ENCODE peak calls at places on chromosomes 11 and 22, in nine cellular contexts. Q is cardiac muscle cell, K is neural progenitor cell, O is AG04450, X is neuronal stem cell, N is sigmoid colon, Z is upper lobe of right lung, P is fibroblast of lung, U is breast epithelium. E is an unnamed sample.

GRCh38 chr11:71293961-71294782 is 41.8 kb upstream of the SHANK2 start:
- DNase-seq in Q (no peak), K (no peak), O (no peak), X (no peak), N (peak), Z (peak), P (no peak), U (no peak), E (peak)

GRCh38 chr11:1888811-1889526 is 2.7 kb downstream of the PRR33 start:
- DNase-seq in Q (no peak), K (no peak), O (no peak), X (no peak), N (no peak), Z (peak), P (no peak), U (no peak), E (no peak)

GRCh38 chr11:126334665-126335462 is 20.6 kb upstream of the ST3GAL4 start:
- DNase-seq in Q (no peak), K (no peak), O (no peak), X (no peak), N (no peak), Z (no peak), P (peak), U (no peak), E (no peak)

GRCh38 chr11:17790453-17790852 is 55.9 kb downstream of the KCNC1 start:
- DNase-seq in Q (no peak), K (no peak), O (peak), X (no peak), N (no peak), Z (no peak), P (peak), U (no peak), E (no peak)

GRCh38 chr11:35983965-35984364 is 40.1 kb downstream of the LDLRAD3 start:
- DNase-seq in Q (no peak), K (no peak), O (no peak), X (no peak), N (no peak), Z (no peak), P (no peak), U (no peak), E (no peak)

GRCh38 chr11:105838668-105839403 is 183.2 kb downstream of the MSANTD4 start:
- DNase-seq in Q (no peak), K (no peak), O (peak), X (no peak), N (no peak), Z (no peak), P (peak), U (no peak), E (no peak)

GRCh38 chr11:100930185-100930778 is 199.3 kb downstream of the PGR start:
- DNase-seq in Q (peak), K (peak), O (no peak), X (peak), N (no peak), Z (no peak), P (peak), U (no peak), E (no peak)

GRCh38 chr22:19723165-19723989 is at the start of gene GP1BB:
- DNase-seq in Q (peak), K (peak), O (no peak), X (no peak), N (no peak), Z (no peak), P (peak), U (no peak), E (no peak)

GRCh38 chr11:47052165-47052564 is 115.6 kb downstream of the CSTPP1 start:
- DNase-seq in Q (no peak), K (no peak), O (no peak), X (no peak), N (no peak), Z (no peak), P (no peak), U (no peak), E (no peak)

GRCh38 chr11:75509201-75509600 is 16.5 kb downstream of the GDPD5 start:
- DNase-seq in Q (no peak), K (no peak), O (no peak), X (no peak), N (no peak), Z (no peak), P (no peak), U (no peak), E (no peak)

GRCh38 chr11:102513869-102514268 is 16.7 kb downstream of the MMP7 start:
- DNase-seq in Q (no peak), K (no peak), O (peak), X (no peak), N (peak), Z (no peak), P (peak), U (peak), E (no peak)

GRCh38 chr11:124538019-124538418 is 5.4 kb downstream of the OR8B12 start:
- DNase-seq in Q (no peak), K (no peak), O (peak), X (no peak), N (no peak), Z (no peak), P (peak), U (peak), E (no peak)

GRCh38 chr11:3001496-3001895 is 9.4 kb upstream of the NAP1L4 start:
- DNase-seq in Q (no peak), K (no peak), O (no peak), X (no peak), N (peak), Z (peak), P (peak), U (peak), E (peak)

GRCh38 chr11:77779935-77780334 is 40.6 kb downstream of the RSF1 start:
- DNase-seq in Q (peak), K (peak), O (peak), X (peak), N (no peak), Z (no peak), P (peak), U (no peak), E (no peak)

GRCh38 chr11:118640332-118641154 is 33.1 kb downstream of the PHLDB1 start:
- DNase-seq in Q (no peak), K (no peak), O (no peak), X (no peak), N (no peak), Z (no peak), P (no peak), U (no peak), E (no peak)

GRCh38 chr22:26890870-26891269 is 233.5 kb downstream of the MIAT start:
- DNase-seq in Q (peak), K (peak), O (no peak), X (no peak), N (no peak), Z (no peak), P (no peak), U (no peak), E (peak)

GRCh38 chr11:18684267-18684666 is 14.3 kb upstream of the TMEM86A start:
- DNase-seq in Q (no peak), K (no peak), O (no peak), X (no peak), N (no peak), Z (no peak), P (no peak), U (no peak), E (no peak)

GRCh38 chr11:120928506-120929062 is 95.3 kb upstream of the TBCEL start:
- DNase-seq in Q (peak), K (no peak), O (no peak), X (no peak), N (no peak), Z (no peak), P (no peak), U (no peak), E (no peak)

GRCh38 chr11:46778416-46778815 is 59.4 kb downstream of the F2 start:
- DNase-seq in Q (no peak), K (no peak), O (no peak), X (no peak), N (no peak), Z (no peak), P (no peak), U (no peak), E (no peak)

GRCh38 chr11:70378506-70379134 is 19.7 kb upstream of the CTTN start:
- DNase-seq in Q (no peak), K (no peak), O (no peak), X (no peak), N (peak), Z (peak), P (no peak), U (no peak), E (no peak)

GRCh38 chr11:107179829-107180228 is 161.6 kb upstream of the GUCY1A2 start:
- DNase-seq in Q (no peak), K (no peak), O (no peak), X (no peak), N (no peak), Z (no peak), P (no peak), U (no peak), E (no peak)

GRCh38 chr11:47768090-47768620 is 1.0 kb upstream of the FNBP4 start:
- DNase-seq in Q (peak), K (peak), O (no peak), X (peak), N (peak), Z (peak), P (peak), U (peak), E (peak)

GRCh38 chr22:46779023-46779422 is 16.6 kb downstream of the TBC1D22A start:
- DNase-seq in Q (no peak), K (no peak), O (no peak), X (no peak), N (no peak), Z (no peak), P (no peak), U (no peak), E (no peak)

GRCh38 chr11:129733384-129733783 is 82.3 kb upstream of the TMEM45B start:
- DNase-seq in Q (no peak), K (no peak), O (no peak), X (no peak), N (no peak), Z (no peak), P (no peak), U (no peak), E (no peak)

GRCh38 chr11:77440678-77441077 is 33.2 kb downstream of the PAK1 start:
- DNase-seq in Q (no peak), K (no peak), O (no peak), X (no peak), N (no peak), Z (no peak), P (no peak), U (no peak), E (no peak)

GRCh38 chr11:132686827-132687370 is 845.4 kb downstream of the OPCML start:
- DNase-seq in Q (no peak), K (no peak), O (no peak), X (no peak), N (no peak), Z (no peak), P (no peak), U (no peak), E (no peak)

GRCh38 chr11:132683602-132684001 is 848.7 kb downstream of the OPCML start:
- DNase-seq in Q (no peak), K (no peak), O (no peak), X (no peak), N (no peak), Z (no peak), P (no peak), U (no peak), E (no peak)

GRCh38 chr11:132681971-132682370 is 850.3 kb downstream of the OPCML start:
- DNase-seq in Q (no peak), K (no peak), O (no peak), X (no peak), N (no peak), Z (no peak), P (no peak), U (no peak), E (no peak)

GRCh38 chr11:132685174-132685611 is 847.1 kb downstream of the OPCML start:
- DNase-seq in Q (no peak), K (no peak), O (no peak), X (no peak), N (no peak), Z (no peak), P (peak), U (no peak), E (no peak)
- H3K27ac ChIP-seq in Q (no peak), K (no peak), O (no peak), X (no peak), N (no peak), Z (no peak), P (no peak), U (no peak), E (no peak)

GRCh38 chr22:45503816-45504702 is 1.4 kb downstream of the FBLN1 start:
- DNase-seq in Q (no peak), K (peak), O (no peak), X (peak), N (no peak), Z (no peak), P (peak), U (no peak), E (no peak)

GRCh38 chr22:45503071-45503815 is 560 bp downstream of the FBLN1 start:
- DNase-seq in Q (no peak), K (peak), O (no peak), X (peak), N (no peak), Z (no peak), P (no peak), U (no peak), E (no peak)

GRCh38 chr22:45504703-45505341 is 2.1 kb downstream of the FBLN1 start:
- DNase-seq in Q (peak), K (peak), O (no peak), X (peak), N (no peak), Z (no peak), P (peak), U (no peak), E (no peak)

GRCh38 chr22:45499746-45500145 is 2.9 kb upstream of the FBLN1 start:
- DNase-seq in Q (no peak), K (no peak), O (no peak), X (no peak), N (peak), Z (no peak), P (no peak), U (no peak), E (no peak)

DNA sequence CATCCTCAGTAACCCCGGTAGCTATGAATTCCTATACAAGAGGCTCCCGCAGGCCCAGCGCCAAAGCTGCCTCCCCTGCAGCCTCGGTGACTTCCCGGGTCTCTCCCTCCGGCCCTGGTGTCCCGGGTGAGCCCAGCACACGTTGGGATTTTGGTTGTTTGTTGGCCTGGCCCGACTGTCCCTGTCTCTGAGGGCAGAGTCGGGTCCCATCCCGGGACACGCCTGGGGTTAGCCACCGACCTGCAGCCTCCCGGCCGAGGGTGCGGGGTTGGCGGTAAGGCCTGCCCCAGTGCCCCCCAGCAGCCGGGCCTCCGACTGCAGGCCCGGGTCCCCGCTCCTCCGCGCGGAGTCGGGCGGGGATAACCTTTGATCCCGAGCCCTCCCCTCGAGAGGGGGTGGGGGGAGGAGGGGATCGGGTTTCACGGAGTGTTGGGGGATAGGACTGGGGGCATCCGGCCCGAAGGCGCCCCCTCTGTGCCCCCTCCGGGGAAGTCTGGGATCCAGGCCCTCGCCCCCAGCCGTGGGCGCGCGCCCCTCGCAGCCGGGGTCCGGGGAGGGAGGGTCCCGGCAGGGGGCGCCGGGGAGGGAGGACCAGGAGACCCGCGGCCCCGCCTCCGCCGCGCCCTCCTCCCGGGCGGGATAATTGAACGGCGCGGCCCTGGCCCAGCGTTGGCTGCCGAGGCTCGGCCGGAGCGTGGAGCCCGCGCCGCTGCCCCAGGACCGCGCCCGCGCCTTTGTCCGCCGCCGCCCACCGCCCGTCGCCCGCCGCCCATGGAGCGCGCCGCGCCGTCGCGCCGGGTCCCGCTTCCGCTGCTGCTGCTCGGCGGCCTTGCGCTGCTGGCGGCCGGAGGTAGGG is at the start of gene FBLN1:
- DNase-seq in Q (peak), K (peak), O (no peak), X (peak), N (no peak), Z (no peak), P (peak), U (no peak), E (no peak)
- H3K4me3 ChIP-seq in Q (peak), K (peak), O (peak), X (peak), N (peak), Z (peak), P (peak), U (peak), E (peak)

DNA sequence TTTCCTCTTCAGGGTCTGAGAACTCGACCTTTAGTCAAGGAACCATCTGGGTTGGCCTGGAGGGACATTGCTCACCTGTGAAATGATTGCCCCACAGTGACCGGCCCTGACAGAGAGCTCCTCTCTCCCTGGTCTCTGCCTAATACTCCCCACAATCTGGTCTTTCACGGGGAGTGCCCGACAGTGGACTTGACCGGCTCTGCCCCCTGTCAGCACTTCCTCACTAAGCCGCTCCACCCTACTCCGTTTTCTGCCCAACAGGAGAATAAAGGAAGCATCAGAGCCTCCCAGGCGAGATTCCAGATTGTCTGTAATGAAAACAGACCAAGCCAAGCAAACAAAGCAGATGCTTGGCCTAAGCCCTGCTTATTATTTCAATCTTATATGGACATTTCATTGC is 87.8 kb downstream of the FBXO7 start:
- DNase-seq in Q (no peak), K (no peak), O (no peak), X (no peak), N (peak), Z (no peak), P (no peak), U (no peak), E (no peak)
- H3K27ac ChIP-seq in Q (no peak), K (no peak), O (no peak), X (no peak), N (no peak), Z (peak), P (no peak), U (peak), E (no peak)

GRCh38 chr11:6667733-6668374 is 12.2 kb upstream of the DCHS1 start:
- DNase-seq in Q (peak), K (peak), O (no peak), X (no peak), N (no peak), Z (no peak), P (no peak), U (no peak), E (no peak)

GRCh38 chr11:6666302-6667183 is 10.9 kb upstream of the DCHS1 start:
- DNase-seq in Q (no peak), K (no peak), O (no peak), X (no peak), N (no peak), Z (no peak), P (no peak), U (no peak), E (no peak)

GRCh38 chr11:6672006-6672405 is 11.1 kb downstream of the MRPL17 start:
- DNase-seq in Q (no peak), K (no peak), O (no peak), X (no peak), N (no peak), Z (no peak), P (no peak), U (no peak), E (no peak)

GRCh38 chr11:6673523-6673922 is 9.6 kb downstream of the MRPL17 start:
- DNase-seq in Q (no peak), K (no peak), O (no peak), X (no peak), N (no peak), Z (no peak), P (no peak), U (no peak), E (no peak)

DNA sequence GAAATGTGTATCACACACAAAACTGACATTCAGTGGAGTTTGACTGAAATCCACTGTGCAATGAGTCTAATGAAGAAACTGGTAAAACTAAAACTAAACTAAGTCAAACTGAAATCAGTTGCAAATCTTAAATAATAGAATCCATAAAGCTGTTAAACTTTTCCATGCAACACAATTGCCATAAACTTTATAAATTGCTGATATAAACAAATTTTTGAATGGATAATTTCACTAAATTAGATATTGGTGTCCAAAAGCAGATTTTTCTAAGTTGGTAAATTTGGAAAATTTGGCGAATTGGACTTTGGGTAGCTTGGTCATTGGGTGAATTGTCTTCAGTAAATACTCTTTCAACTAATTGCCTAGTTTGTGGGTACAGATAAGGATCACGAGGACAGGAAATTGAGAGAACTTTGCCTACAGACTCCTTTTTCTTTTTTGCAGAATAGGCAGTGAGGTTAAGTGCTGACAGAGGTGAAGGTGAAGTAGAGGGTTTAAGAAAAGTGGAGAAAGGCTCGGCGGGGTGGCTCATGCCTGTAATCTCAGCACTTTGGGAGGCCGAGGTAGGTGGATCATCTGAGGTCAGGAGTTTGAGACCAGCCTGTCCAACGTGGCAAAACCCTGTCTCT is 12.8 kb downstream of the MRPL17 start:
- DNase-seq in Q (no peak), K (no peak), O (no peak), X (no peak), N (no peak), Z (no peak), P (no peak), U (no peak), E (no peak)
- H3K4me3 ChIP-seq in Q (no peak), K (no peak), O (no peak), X (no peak), N (no peak), Z (no peak), P (no peak), U (no peak), E (no peak)

DNA sequence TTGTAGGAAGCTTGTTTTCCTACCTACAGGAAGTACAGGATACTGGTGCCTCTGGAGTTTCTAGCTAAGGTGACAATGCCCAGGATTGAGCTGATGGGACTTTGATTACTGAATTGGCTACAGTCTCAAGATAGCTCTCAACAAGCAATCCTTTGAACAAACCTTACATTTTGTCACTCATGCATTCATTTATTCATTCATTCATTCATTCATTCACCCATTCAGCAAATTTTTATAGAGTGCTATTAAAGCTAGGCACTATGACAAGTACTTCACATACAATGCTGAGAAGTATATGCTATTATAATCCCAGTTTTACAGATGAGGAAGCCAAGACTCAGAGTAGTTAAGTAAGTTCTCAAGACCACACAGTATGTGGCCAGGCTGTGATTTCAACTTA is 103.1 kb upstream of the MTMR2 start:
- DNase-seq in Q (no peak), K (no peak), O (no peak), X (no peak), N (no peak), Z (no peak), P (no peak), U (no peak), E (no peak)
- H3K27ac ChIP-seq in Q (no peak), K (no peak), O (no peak), X (no peak), N (no peak), Z (no peak), P (no peak), U (no peak), E (no peak)

GRCh38 chr11:44565008-44565745 is at the start of gene CD82:
- DNase-seq in Q (peak), K (peak), O (peak), X (peak), N (peak), Z (peak), P (peak), U (peak), E (peak)

GRCh38 chr11:44566952-44567875 is 1.8 kb downstream of the CD82 start:
- DNase-seq in Q (no peak), K (no peak), O (no peak), X (no peak), N (peak), Z (no peak), P (no peak), U (no peak), E (no peak)

GRCh38 chr11:44565746-44566558 is 489 bp downstream of the CD82 start:
- DNase-seq in Q (no peak), K (no peak), O (no peak), X (no peak), N (peak), Z (no peak), P (no peak), U (peak), E (no peak)

GRCh38 chr11:44567876-44568256 is 2.4 kb downstream of the CD82 start:
- DNase-seq in Q (no peak), K (no peak), O (no peak), X (no peak), N (peak), Z (no peak), P (no peak), U (no peak), E (no peak)

GRCh38 chr11:44566559-44566949 is 1.1 kb downstream of the CD82 start:
- DNase-seq in Q (no peak), K (no peak), O (no peak), X (no peak), N (no peak), Z (no peak), P (no peak), U (no peak), E (no peak)
- H3K4me3 ChIP-seq in Q (no peak), K (peak), O (peak), X (peak), N (no peak), Z (peak), P (peak), U (peak), E (no peak)